ENCODE peak calls at places on chromosomes 16 and 17, in six cellular contexts. One of them, this sample, is unnamed.
A peak's percentile ranks its signal among the peaks of the same experiment; 100 is the strongest.

GRCh38 chr17:75754378-75755204 is 10.4 kb downstream of the GALK1 start:
- DNase-seq in frontal cortex: no peak
- DNase-seq in H4: no peak
- DNase-seq in heart left ventricle: no peak
- DNase-seq in stimulated activated CD8-positive, alpha-beta memory T cell treated with anti-CD3 and anti-CD28 coated beads, Interleukin-4, amount 100 ng/mL, for 4 hours: no peak
- DNase-seq in transverse colon: no peak
- DNase-seq in this sample: no peak

GRCh38 chr17:17535957-17536356 is 39.8 kb upstream of the RASD1 start:
- DNase-seq in transverse colon: peak; percentile 65
- DNase-seq in frontal cortex: peak; percentile 81
- DNase-seq in heart left ventricle: peak; percentile 89
- DNase-seq in stimulated activated CD8-positive, alpha-beta memory T cell treated with anti-CD3 and anti-CD28 coated beads, Interleukin-4, amount 100 ng/mL, for 4 hours: no peak
- DNase-seq in H4: peak; percentile 64
- DNase-seq in this sample: no peak

GRCh38 chr16:89104930-89105571 is 11.4 kb downstream of the ACSF3 start:
- DNase-seq in frontal cortex: no peak
- DNase-seq in H4: no peak
- DNase-seq in transverse colon: no peak
- DNase-seq in heart left ventricle: no peak
- DNase-seq in stimulated activated CD8-positive, alpha-beta memory T cell treated with anti-CD3 and anti-CD28 coated beads, Interleukin-4, amount 100 ng/mL, for 4 hours: no peak
- DNase-seq in this sample: no peak

GRCh38 chr17:7932949-7933348 is 943 bp downstream of the CNTROB start:
- DNase-seq in stimulated activated CD8-positive, alpha-beta memory T cell treated with anti-CD3 and anti-CD28 coated beads, Interleukin-4, amount 100 ng/mL, for 4 hours: no peak
- DNase-seq in heart left ventricle: no peak
- DNase-seq in frontal cortex: peak; percentile 63
- DNase-seq in transverse colon: peak; percentile 57
- DNase-seq in H4: peak; percentile 17
- DNase-seq in this sample: no peak

GRCh38 chr17:38926290-38927070 is 1.1 kb downstream of the LASP1NB start:
- DNase-seq in frontal cortex: no peak
- DNase-seq in H4: no peak
- DNase-seq in heart left ventricle: no peak
- DNase-seq in stimulated activated CD8-positive, alpha-beta memory T cell treated with anti-CD3 and anti-CD28 coated beads, Interleukin-4, amount 100 ng/mL, for 4 hours: no peak
- DNase-seq in transverse colon: no peak
- DNase-seq in this sample: no peak

GRCh38 chr17:2347805-2348685 is 10.7 kb downstream of the SGSM2 start:
- DNase-seq in stimulated activated CD8-positive, alpha-beta memory T cell treated with anti-CD3 and anti-CD28 coated beads, Interleukin-4, amount 100 ng/mL, for 4 hours: no peak
- DNase-seq in heart left ventricle: no peak
- DNase-seq in frontal cortex: peak; percentile 51
- DNase-seq in H4: no peak
- DNase-seq in transverse colon: peak; percentile 54
- DNase-seq in this sample: no peak

GRCh38 chr17:48483004-48483403 is 47.8 kb downstream of the HOXB1 start:
- DNase-seq in H4: no peak
- DNase-seq in heart left ventricle: no peak
- DNase-seq in frontal cortex: no peak
- DNase-seq in stimulated activated CD8-positive, alpha-beta memory T cell treated with anti-CD3 and anti-CD28 coated beads, Interleukin-4, amount 100 ng/mL, for 4 hours: no peak
- DNase-seq in transverse colon: no peak
- DNase-seq in this sample: no peak

GRCh38 chr16:17053536-17054160 is 417.1 kb downstream of the XYLT1 start:
- DNase-seq in stimulated activated CD8-positive, alpha-beta memory T cell treated with anti-CD3 and anti-CD28 coated beads, Interleukin-4, amount 100 ng/mL, for 4 hours: no peak
- DNase-seq in transverse colon: no peak
- DNase-seq in frontal cortex: no peak
- DNase-seq in heart left ventricle: no peak
- DNase-seq in H4: no peak
- DNase-seq in this sample: no peak

GRCh38 chr17:67211742-67212141 is 33.3 kb downstream of the HELZ start:
- DNase-seq in stimulated activated CD8-positive, alpha-beta memory T cell treated with anti-CD3 and anti-CD28 coated beads, Interleukin-4, amount 100 ng/mL, for 4 hours: no peak
- DNase-seq in frontal cortex: no peak
- DNase-seq in transverse colon: no peak
- DNase-seq in heart left ventricle: no peak
- DNase-seq in H4: no peak
- DNase-seq in this sample: no peak

GRCh38 chr16:2493608-2494007 is 18.7 kb downstream of the TBC1D24 start:
- DNase-seq in transverse colon: no peak
- DNase-seq in H4: no peak
- DNase-seq in stimulated activated CD8-positive, alpha-beta memory T cell treated with anti-CD3 and anti-CD28 coated beads, Interleukin-4, amount 100 ng/mL, for 4 hours: no peak
- DNase-seq in frontal cortex: no peak
- DNase-seq in heart left ventricle: no peak
- DNase-seq in this sample: no peak

GRCh38 chr16:54985668-54986067 is 55.0 kb downstream of the IRX5 start:
- DNase-seq in transverse colon: no peak
- DNase-seq in heart left ventricle: no peak
- DNase-seq in stimulated activated CD8-positive, alpha-beta memory T cell treated with anti-CD3 and anti-CD28 coated beads, Interleukin-4, amount 100 ng/mL, for 4 hours: no peak
- DNase-seq in H4: no peak
- DNase-seq in frontal cortex: no peak
- DNase-seq in this sample: no peak